ENCODE peak calls at places on chromosomes 3 and 15, in ten cellular contexts. One of them, this sample, is unnamed.

GRCh38 chr3:178454714-178455113 is 81.5 kb upstream of the KCNMB2 start:
- DNase-seq in heart left ventricle: peak; percentile 79
- DNase-seq in mesothelial cell of epicardium: no peak
- DNase-seq in neuronal stem cell: no peak
- DNase-seq in anterior cingulate cortex: no peak
- DNase-seq in heart right ventricle: peak; percentile 79
- DNase-seq in GM12892: no peak
- DNase-seq in GDM1: no peak
- DNase-seq in astrocyte of the cerebellum: peak; percentile 81
- DNase-seq in renal cortical epithelial cell: peak; percentile 69
- DNase-seq in this sample: peak; percentile 27

GRCh38 chr15:48800245-48800644 is 10.6 kb downstream of the CEP152 start:
- DNase-seq in heart left ventricle: no peak
- DNase-seq in mesothelial cell of epicardium: no peak
- DNase-seq in neuronal stem cell: no peak
- DNase-seq in anterior cingulate cortex: no peak
- DNase-seq in heart right ventricle: no peak
- DNase-seq in GM12892: no peak
- DNase-seq in GDM1: no peak
- DNase-seq in astrocyte of the cerebellum: no peak
- DNase-seq in renal cortical epithelial cell: no peak
- DNase-seq in this sample: no peak

GRCh38 chr3:39809995-39810595 is 686 bp downstream of the MYRIP start:
- DNase-seq in heart left ventricle: no peak
- DNase-seq in mesothelial cell of epicardium: no peak
- DNase-seq in neuronal stem cell: peak; percentile 11
- DNase-seq in anterior cingulate cortex: no peak
- DNase-seq in heart right ventricle: no peak
- DNase-seq in GM12892: no peak
- DNase-seq in GDM1: no peak
- DNase-seq in astrocyte of the cerebellum: no peak
- DNase-seq in renal cortical epithelial cell: no peak
- DNase-seq in this sample: no peak

GRCh38 chr3:141707741-141708203 is 30.3 kb upstream of the RNF7 start:
- DNase-seq in heart left ventricle: no peak
- DNase-seq in mesothelial cell of epicardium: no peak
- DNase-seq in neuronal stem cell: no peak
- DNase-seq in anterior cingulate cortex: no peak
- DNase-seq in heart right ventricle: no peak
- DNase-seq in GM12892: no peak
- DNase-seq in GDM1: no peak
- DNase-seq in astrocyte of the cerebellum: peak; percentile 12
- DNase-seq in renal cortical epithelial cell: peak; percentile 30
- DNase-seq in this sample: no peak

GRCh38 chr3:152508705-152509104 is 240.0 kb downstream of the MBNL1 start:
- DNase-seq in heart left ventricle: no peak
- DNase-seq in mesothelial cell of epicardium: no peak
- DNase-seq in neuronal stem cell: no peak
- DNase-seq in anterior cingulate cortex: no peak
- DNase-seq in heart right ventricle: no peak
- DNase-seq in GM12892: no peak
- DNase-seq in GDM1: no peak
- DNase-seq in astrocyte of the cerebellum: no peak
- DNase-seq in renal cortical epithelial cell: peak; percentile 29
- DNase-seq in this sample: no peak

GRCh38 chr3:72165337-72165736 is 380.4 kb upstream of the PROK2 start:
- DNase-seq in heart left ventricle: no peak
- DNase-seq in mesothelial cell of epicardium: no peak
- DNase-seq in neuronal stem cell: no peak
- DNase-seq in anterior cingulate cortex: no peak
- DNase-seq in heart right ventricle: no peak
- DNase-seq in GM12892: no peak
- DNase-seq in GDM1: no peak
- DNase-seq in astrocyte of the cerebellum: no peak
- DNase-seq in renal cortical epithelial cell: no peak
- DNase-seq in this sample: no peak

GRCh38 chr3:6088433-6088832 is 772.5 kb upstream of the GRM7 start:
- DNase-seq in heart left ventricle: no peak
- DNase-seq in mesothelial cell of epicardium: no peak
- DNase-seq in neuronal stem cell: no peak
- DNase-seq in anterior cingulate cortex: no peak
- DNase-seq in heart right ventricle: no peak
- DNase-seq in GM12892: no peak
- DNase-seq in GDM1: no peak
- DNase-seq in astrocyte of the cerebellum: no peak
- DNase-seq in renal cortical epithelial cell: no peak
- DNase-seq in this sample: no peak

GRCh38 chr3:185502987-185503386 is 4.2 kb upstream of the TMEM41A start:
- DNase-seq in heart left ventricle: peak; percentile 42
- DNase-seq in mesothelial cell of epicardium: no peak
- DNase-seq in neuronal stem cell: no peak
- DNase-seq in anterior cingulate cortex: no peak
- DNase-seq in heart right ventricle: peak; percentile 51
- DNase-seq in GM12892: no peak
- DNase-seq in GDM1: no peak
- DNase-seq in astrocyte of the cerebellum: no peak
- DNase-seq in renal cortical epithelial cell: no peak
- DNase-seq in this sample: no peak

GRCh38 chr3:167653155-167653554 is 587 bp downstream of the WDR49 start:
- DNase-seq in heart left ventricle: no peak
- DNase-seq in mesothelial cell of epicardium: no peak
- DNase-seq in neuronal stem cell: no peak
- DNase-seq in anterior cingulate cortex: no peak
- DNase-seq in heart right ventricle: no peak
- DNase-seq in GM12892: no peak
- DNase-seq in GDM1: no peak
- DNase-seq in astrocyte of the cerebellum: no peak
- DNase-seq in renal cortical epithelial cell: no peak
- DNase-seq in this sample: no peak

GRCh38 chr3:122665226-122665786 is 15.3 kb upstream of the PARP14 start:
- DNase-seq in heart left ventricle: no peak
- DNase-seq in mesothelial cell of epicardium: no peak
- DNase-seq in neuronal stem cell: no peak
- DNase-seq in anterior cingulate cortex: no peak
- DNase-seq in heart right ventricle: no peak
- DNase-seq in GM12892: no peak
- DNase-seq in GDM1: no peak
- DNase-seq in astrocyte of the cerebellum: no peak
- DNase-seq in renal cortical epithelial cell: no peak
- DNase-seq in this sample: no peak

GRCh38 chr3:187989458-187990153 is 164.4 kb upstream of the LPP start:
- DNase-seq in heart left ventricle: no peak
- DNase-seq in mesothelial cell of epicardium: no peak
- DNase-seq in neuronal stem cell: peak; percentile 67
- DNase-seq in anterior cingulate cortex: no peak
- DNase-seq in heart right ventricle: no peak
- DNase-seq in GM12892: no peak
- DNase-seq in GDM1: no peak
- DNase-seq in astrocyte of the cerebellum: no peak
- DNase-seq in renal cortical epithelial cell: no peak
- DNase-seq in this sample: no peak